ENCODE peak calls at places on chromosomes 16 and 17, in six cellular contexts. One of them, this sample, is unnamed.

GRCh38 chr16:56468800-56469199 is 17.4 kb downstream of the OGFOD1 start:
- DNase-seq in WTC11: no peak
- DNase-seq in CD8-positive, alpha-beta T cell: no peak
- DNase-seq in stromal cell of bone marrow: no peak
- DNase-seq in iPS-NIHi11: no peak
- DNase-seq in erythroblast: no peak
- DNase-seq in this sample: no peak

GRCh38 chr16:57042157-57043111 is 49.9 kb upstream of the CPNE2 start:
- DNase-seq in stromal cell of bone marrow: no peak
- DNase-seq in erythroblast: no peak
- DNase-seq in CD8-positive, alpha-beta T cell: peak
- DNase-seq in iPS-NIHi11: no peak
- DNase-seq in WTC11: no peak
- DNase-seq in this sample: no peak

GRCh38 chr16:60064026-60064425 is 1329.9 kb upstream of the GOT2 start:
- DNase-seq in stromal cell of bone marrow: no peak
- DNase-seq in iPS-NIHi11: no peak
- DNase-seq in CD8-positive, alpha-beta T cell: no peak
- DNase-seq in WTC11: no peak
- DNase-seq in erythroblast: no peak
- DNase-seq in this sample: no peak

GRCh38 chr17:57603978-57604377 is 141.1 kb downstream of the CCDC182 start:
- DNase-seq in stromal cell of bone marrow: no peak
- DNase-seq in erythroblast: no peak
- DNase-seq in WTC11: no peak
- DNase-seq in iPS-NIHi11: no peak
- DNase-seq in CD8-positive, alpha-beta T cell: peak
- DNase-seq in this sample: no peak

GRCh38 chr17:40516581-40517285 is 15.3 kb upstream of the TNS4 start:
- DNase-seq in stromal cell of bone marrow: no peak
- DNase-seq in iPS-NIHi11: no peak
- DNase-seq in WTC11: no peak
- DNase-seq in CD8-positive, alpha-beta T cell: peak
- DNase-seq in erythroblast: no peak
- DNase-seq in this sample: no peak

GRCh38 chr17:28416703-28417311 is 10.8 kb upstream of the SLC46A1 start:
- DNase-seq in stromal cell of bone marrow: no peak
- DNase-seq in WTC11: peak
- DNase-seq in CD8-positive, alpha-beta T cell: peak
- DNase-seq in iPS-NIHi11: peak
- DNase-seq in erythroblast: peak
- DNase-seq in this sample: peak

GRCh38 chr17:17500999-17501605 is 4.9 kb upstream of the RASD1 start:
- DNase-seq in erythroblast: peak
- DNase-seq in WTC11: peak
- DNase-seq in stromal cell of bone marrow: no peak
- DNase-seq in CD8-positive, alpha-beta T cell: no peak
- DNase-seq in iPS-NIHi11: no peak
- DNase-seq in this sample: peak

GRCh38 chr16:23424292-23424958 is 28.6 kb downstream of the COG7 start:
- DNase-seq in stromal cell of bone marrow: no peak
- DNase-seq in WTC11: no peak
- DNase-seq in CD8-positive, alpha-beta T cell: no peak
- DNase-seq in iPS-NIHi11: no peak
- DNase-seq in erythroblast: no peak
- DNase-seq in this sample: no peak

GRCh38 chr17:78127240-78127887 is 1.2 kb downstream of the TMC6 start:
- DNase-seq in erythroblast: peak
- DNase-seq in stromal cell of bone marrow: no peak
- DNase-seq in WTC11: no peak
- DNase-seq in iPS-NIHi11: no peak
- DNase-seq in CD8-positive, alpha-beta T cell: peak
- DNase-seq in this sample: peak

GRCh38 chr17:21157586-21158370 is 31.0 kb downstream of the DHRS7B start:
- DNase-seq in iPS-NIHi11: no peak
- DNase-seq in erythroblast: no peak
- DNase-seq in WTC11: no peak
- DNase-seq in CD8-positive, alpha-beta T cell: no peak
- DNase-seq in stromal cell of bone marrow: no peak
- DNase-seq in this sample: no peak

GRCh38 chr17:42877037-42877436 is 23.6 kb upstream of the G6PC1 start:
- DNase-seq in CD8-positive, alpha-beta T cell: no peak
- DNase-seq in stromal cell of bone marrow: no peak
- DNase-seq in WTC11: no peak
- DNase-seq in erythroblast: no peak
- DNase-seq in iPS-NIHi11: no peak
- DNase-seq in this sample: no peak

GRCh38 chr17:82520041-82520910 is 744 bp downstream of the FOXK2 start:
- DNase-seq in erythroblast: peak
- DNase-seq in stromal cell of bone marrow: no peak
- DNase-seq in CD8-positive, alpha-beta T cell: peak
- DNase-seq in iPS-NIHi11: peak
- DNase-seq in WTC11: peak
- DNase-seq in this sample: no peak

GRCh38 chr17:545156-545555 is 169.5 kb downstream of the VPS53 start:
- DNase-seq in iPS-NIHi11: peak
- DNase-seq in stromal cell of bone marrow: no peak
- DNase-seq in erythroblast: no peak
- DNase-seq in CD8-positive, alpha-beta T cell: no peak
- DNase-seq in WTC11: peak
- DNase-seq in this sample: peak

GRCh38 chr16:337437-337836 is 15.1 kb downstream of the AXIN1 start:
- DNase-seq in CD8-positive, alpha-beta T cell: no peak
- DNase-seq in stromal cell of bone marrow: no peak
- DNase-seq in iPS-NIHi11: no peak
- DNase-seq in erythroblast: no peak
- DNase-seq in WTC11: no peak
- DNase-seq in this sample: no peak

GRCh38 chr16:71635632-71636031 is 9.6 kb downstream of the MARVELD3 start:
- DNase-seq in iPS-NIHi11: no peak
- DNase-seq in erythroblast: no peak
- DNase-seq in stromal cell of bone marrow: no peak
- DNase-seq in CD8-positive, alpha-beta T cell: no peak
- DNase-seq in WTC11: no peak
- DNase-seq in this sample: no peak

GRCh38 chr16:11370084-11370931 is 25.0 kb downstream of the RMI2 start:
- DNase-seq in iPS-NIHi11: no peak
- DNase-seq in WTC11: no peak
- DNase-seq in CD8-positive, alpha-beta T cell: no peak
- DNase-seq in stromal cell of bone marrow: no peak
- DNase-seq in erythroblast: no peak
- DNase-seq in this sample: no peak

GRCh38 chr17:65984299-65984698 is 207.6 kb downstream of the CEP112 start:
- DNase-seq in WTC11: no peak
- DNase-seq in erythroblast: no peak
- DNase-seq in iPS-NIHi11: no peak
- DNase-seq in stromal cell of bone marrow: peak
- DNase-seq in CD8-positive, alpha-beta T cell: no peak
- DNase-seq in this sample: no peak

GRCh38 chr17:75430159-75430748 is 24.8 kb upstream of the GRB2 start:
- DNase-seq in iPS-NIHi11: peak
- DNase-seq in stromal cell of bone marrow: no peak
- DNase-seq in CD8-positive, alpha-beta T cell: no peak
- DNase-seq in WTC11: peak
- DNase-seq in erythroblast: no peak
- DNase-seq in this sample: peak

GRCh38 chr16:26969589-26970217 is 97.0 kb upstream of the C16orf82 start:
- DNase-seq in CD8-positive, alpha-beta T cell: no peak
- DNase-seq in iPS-NIHi11: no peak
- DNase-seq in erythroblast: no peak
- DNase-seq in stromal cell of bone marrow: no peak
- DNase-seq in WTC11: no peak
- DNase-seq in this sample: no peak

GRCh38 chr17:80969030-80969673 is 22.5 kb upstream of the CHMP6 start:
- DNase-seq in stromal cell of bone marrow: no peak
- DNase-seq in erythroblast: no peak
- DNase-seq in WTC11: no peak
- DNase-seq in iPS-NIHi11: no peak
- DNase-seq in CD8-positive, alpha-beta T cell: no peak
- DNase-seq in this sample: no peak

GRCh38 chr16:87720411-87720810 is 45.4 kb downstream of the KLHDC4 start:
- DNase-seq in iPS-NIHi11: no peak
- DNase-seq in CD8-positive, alpha-beta T cell: no peak
- DNase-seq in WTC11: no peak
- DNase-seq in erythroblast: no peak
- DNase-seq in stromal cell of bone marrow: no peak
- DNase-seq in this sample: no peak

GRCh38 chr16:19771040-19771439 is 53.0 kb downstream of the IQCK start:
- DNase-seq in erythroblast: no peak
- DNase-seq in CD8-positive, alpha-beta T cell: no peak
- DNase-seq in iPS-NIHi11: no peak
- DNase-seq in WTC11: no peak
- DNase-seq in stromal cell of bone marrow: no peak
- DNase-seq in this sample: no peak

GRCh38 chr16:85954927-85955539 is 56.1 kb downstream of the IRF8 start:
- DNase-seq in iPS-NIHi11: no peak
- DNase-seq in CD8-positive, alpha-beta T cell: no peak
- DNase-seq in erythroblast: no peak
- DNase-seq in stromal cell of bone marrow: no peak
- DNase-seq in WTC11: no peak
- DNase-seq in this sample: no peak

GRCh38 chr17:57106107-57106835 is 21.2 kb downstream of the AKAP1 start:
- DNase-seq in WTC11: peak
- DNase-seq in erythroblast: peak
- DNase-seq in iPS-NIHi11: peak
- DNase-seq in CD8-positive, alpha-beta T cell: no peak
- DNase-seq in stromal cell of bone marrow: no peak
- DNase-seq in this sample: peak

GRCh38 chr16:67843343-67843765 is 1.2 kb downstream of the THAP11 start:
- DNase-seq in stromal cell of bone marrow: no peak
- DNase-seq in erythroblast: no peak
- DNase-seq in CD8-positive, alpha-beta T cell: no peak
- DNase-seq in WTC11: no peak
- DNase-seq in iPS-NIHi11: no peak
- DNase-seq in this sample: no peak